ENCODE peak calls at places on chromosomes 3 and 15, in eight cellular contexts. J, I, H, L, Z, K, D and C are unnamed samples.

GRCh38 chr3:40718209-40718608 is 193.4 kb downstream of the ZNF621 start:
- DNase-seq in J (no peak), I (peak; percentile 14), H (no peak), L (no peak), Z (no peak), K (no peak), D (no peak), C (no peak)

GRCh38 chr15:88678755-88679154 is 39.9 kb downstream of the ISG20 start:
- DNase-seq in J (no peak), I (no peak), H (no peak), L (no peak), Z (no peak), K (no peak), D (no peak), C (no peak)

GRCh38 chr3:101122678-101123077 is 129.5 kb upstream of the ABI3BP start:
- DNase-seq in J (no peak), I (no peak), H (no peak), L (no peak), Z (no peak), K (no peak), D (no peak), C (no peak)

GRCh38 chr3:108818404-108818803 is 4.2 kb upstream of the TRAT1 start:
- DNase-seq in J (no peak), I (peak; percentile 29), H (no peak), L (no peak), Z (no peak), K (peak; percentile 34), D (no peak), C (peak; percentile 22)

GRCh38 chr3:71536376-71536965 is 47.1 kb downstream of the FOXP1 start:
- DNase-seq in J (no peak), I (peak; percentile 36), H (no peak), L (no peak), Z (no peak), K (no peak), D (no peak), C (no peak)

GRCh38 chr3:97932387-97932801 is 39.8 kb downstream of the RIOX2 start:
- DNase-seq in J (no peak), I (no peak), H (no peak), L (peak; percentile 34), Z (no peak), K (no peak), D (no peak), C (no peak)

GRCh38 chr3:70090322-70090913 is 90.9 kb downstream of the SAMMSON start:
- DNase-seq in J (no peak), I (peak; percentile 18), H (no peak), L (no peak), Z (no peak), K (no peak), D (no peak), C (peak; percentile 25)

GRCh38 chr15:48279608-48280007 is 51.6 kb upstream of the DUT start:
- DNase-seq in J (no peak), I (no peak), H (no peak), L (no peak), Z (no peak), K (no peak), D (no peak), C (no peak)

GRCh38 chr3:192652731-192653130 is 74.6 kb downstream of the FGF12 start:
- DNase-seq in J (no peak), I (no peak), H (no peak), L (no peak), Z (no peak), K (no peak), D (no peak), C (no peak)

GRCh38 chr3:106717178-106717780 is 660.0 kb upstream of the CCDC54 start:
- DNase-seq in J (no peak), I (no peak), H (no peak), L (no peak), Z (no peak), K (no peak), D (no peak), C (no peak)

GRCh38 chr3:132730891-132731580 is 8.8 kb upstream of the NPHP3 start:
- DNase-seq in J (no peak), I (peak; percentile 34), H (no peak), L (no peak), Z (no peak), K (no peak), D (no peak), C (peak; percentile 12)

GRCh38 chr15:79032656-79033055 is 57.9 kb downstream of the RASGRF1 start:
- DNase-seq in J (no peak), I (no peak), H (no peak), L (no peak), Z (no peak), K (no peak), D (no peak), C (no peak)

GRCh38 chr15:79036323-79036722 is 54.3 kb downstream of the RASGRF1 start:
- DNase-seq in J (no peak), I (no peak), H (no peak), L (no peak), Z (no peak), K (no peak), D (no peak), C (no peak)

GRCh38 chr15:79035814-79036213 is 54.8 kb downstream of the RASGRF1 start:
- DNase-seq in J (no peak), I (no peak), H (no peak), L (no peak), Z (no peak), K (no peak), D (no peak), C (no peak)

GRCh38 chr15:79034284-79034683 is 56.3 kb downstream of the RASGRF1 start:
- DNase-seq in J (no peak), I (no peak), H (no peak), L (no peak), Z (no peak), K (no peak), D (no peak), C (no peak)

DNA sequence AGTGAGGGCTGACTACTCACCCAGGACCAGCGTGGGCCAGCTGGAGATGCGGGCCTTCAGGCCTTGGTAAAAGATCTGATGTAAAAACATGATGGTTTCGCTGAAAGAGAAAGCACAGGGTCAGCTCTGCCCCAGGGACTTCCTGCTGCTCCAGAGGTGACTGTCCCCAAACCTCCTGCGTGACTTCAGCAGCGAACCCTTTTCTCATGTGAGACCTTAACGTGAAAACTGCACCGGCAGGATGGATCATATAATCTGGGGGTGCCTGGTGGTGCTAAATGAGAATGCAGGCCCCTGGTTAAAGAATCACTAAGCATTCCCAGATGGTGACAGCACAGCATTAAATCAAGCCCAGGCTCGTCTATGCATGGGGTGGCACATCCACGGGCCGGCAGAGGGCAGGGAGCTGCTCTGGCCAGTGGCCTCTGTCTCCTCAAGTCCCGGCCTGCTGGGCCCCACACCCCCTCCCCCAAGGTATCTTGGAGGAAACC is 55.4 kb downstream of the RASGRF1 start:
- DNase-seq in J (no peak), I (peak; percentile 68), H (no peak), L (no peak), Z (no peak), K (no peak), D (no peak), C (peak; percentile 67)
- TF ChIP-seq CTCF in J (no peak), I (no peak), H (no peak), L (no peak), Z (no peak), K (peak; percentile 43), D (peak; percentile 43), C (peak; percentile 3)

GRCh38 chr3:4380013-4380412 is 76.8 kb downstream of the SETMAR start:
- DNase-seq in J (no peak), I (no peak), H (no peak), L (no peak), Z (no peak), K (no peak), D (no peak), C (no peak)
- TF ChIP-seq CTCF in J (no peak), I (no peak), H (no peak), L (no peak), Z (no peak), K (no peak), D (no peak), C (no peak)

DNA sequence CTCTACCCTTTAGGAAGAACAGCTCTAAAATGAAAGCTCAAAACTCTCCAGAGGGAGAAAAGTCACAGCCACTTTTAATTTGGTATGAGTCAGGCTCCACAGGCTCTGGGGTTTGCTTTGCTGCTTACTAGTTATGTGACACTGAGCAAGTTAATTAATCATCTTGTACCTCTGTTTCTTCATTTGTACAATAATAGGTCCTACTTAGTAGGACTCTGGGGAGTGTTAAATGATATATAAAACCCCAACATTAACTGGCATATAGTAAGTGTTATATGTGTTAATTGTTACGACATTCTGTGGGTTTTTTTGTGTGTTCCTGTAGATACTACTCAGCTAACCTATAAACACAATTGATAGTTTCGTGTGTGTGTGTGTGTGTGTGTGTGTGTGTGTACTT is 6.6 kb downstream of the ACKR2 start:
- DNase-seq in J (no peak), I (no peak), H (no peak), L (no peak), Z (no peak), K (no peak), D (no peak), C (no peak)
- TF ChIP-seq CTCF in J (no peak), I (no peak), H (no peak), L (no peak), Z (no peak), K (no peak), D (no peak), C (no peak)

DNA sequence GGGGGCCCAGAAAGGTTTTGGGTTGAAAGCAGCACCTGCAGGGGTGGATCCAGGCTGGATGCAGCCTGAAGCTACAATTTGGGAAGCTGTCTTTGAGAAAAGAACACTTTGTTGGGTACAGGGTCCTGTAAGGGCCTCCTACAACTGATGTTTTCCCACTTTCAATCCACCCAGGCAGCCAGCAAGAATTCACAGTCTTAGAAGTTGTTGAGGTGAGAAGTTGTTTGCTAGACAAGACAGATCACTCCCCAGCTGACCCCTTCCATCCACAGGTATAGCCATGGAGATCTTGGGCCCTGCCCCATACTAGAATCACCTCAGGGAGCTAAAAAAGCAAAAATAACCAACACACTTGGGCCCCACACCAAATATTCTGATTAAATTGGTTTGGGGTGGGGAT is 10.3 kb upstream of the SMAD6 start:
- DNase-seq in J (no peak), I (no peak), H (no peak), L (no peak), Z (no peak), K (no peak), D (no peak), C (no peak)
- TF ChIP-seq CTCF in J (no peak), I (no peak), H (no peak), L (no peak), Z (no peak), K (no peak), D (no peak), C (no peak)

GRCh38 chr3:125594581-125595011 is 701 bp downstream of the OSBPL11 start:
- DNase-seq in J (peak; percentile 55), I (no peak), H (no peak), L (peak; percentile 17), Z (peak; percentile 84), K (no peak), D (no peak), C (no peak)
- TF ChIP-seq CTCF in J (no peak), I (no peak), H (no peak), L (no peak), Z (no peak), K (no peak), D (no peak), C (no peak)

GRCh38 chr15:72473670-72474465 is at the start of gene ARIH1:
- DNase-seq in J (peak; percentile 99), I (peak; percentile 90), H (peak; percentile 98), L (peak; percentile 97), Z (peak; percentile 98), K (peak; percentile 79), D (peak; percentile 91), C (peak; percentile 93)
- TF ChIP-seq CTCF in J (no peak), I (peak; percentile 61), H (peak; percentile 24), L (peak; percentile 26), Z (peak; percentile 50), K (peak; percentile 6), D (no peak), C (peak; percentile 25)